ENCODE peak calls at places on chromosome 9, in four cellular contexts. Q is OCI-LY7; N is gastrocnemius medialis; Z is activated CD8-positive, alpha-beta T cell treated with anti-CD3 and anti-CD28 coated beads for 36 hours. G is an unnamed sample.

GRCh38 chr9:2120926-2121689 is 106.0 kb downstream of the SMARCA2 start:
- DNase-seq in Q (no peak), N (no peak), Z (no peak), G (no peak)

GRCh38 chr9:96382175-96382574 is 1.3 kb downstream of the SLC35D2 start:
- DNase-seq in Q (no peak), N (no peak), Z (peak; percentile 33), G (no peak)

GRCh38 chr9:111955048-111955447 is 58.4 kb downstream of the UGCG start:
- DNase-seq in Q (no peak), N (no peak), Z (no peak), G (no peak)

GRCh38 chr9:134662143-134662876 is 20.7 kb downstream of the COL5A1 start:
- DNase-seq in Q (no peak), N (peak; percentile 34), Z (no peak), G (no peak)

GRCh38 chr9:114108016-114108833 is 9.1 kb upstream of the KIF12 start:
- DNase-seq in Q (peak; percentile 51), N (peak; percentile 42), Z (peak; percentile 75), G (peak; percentile 59)

GRCh38 chr9:106146066-106146840 is 451.9 kb downstream of the TMEM38B start:
- DNase-seq in Q (no peak), N (no peak), Z (no peak), G (no peak)

GRCh38 chr9:68703672-68704071 is 1.4 kb upstream of the PIP5K1B start:
- DNase-seq in Q (no peak), N (no peak), Z (no peak), G (no peak)

GRCh38 chr9:100430286-100430940 is 3.5 kb downstream of the MSANTD3 start:
- DNase-seq in Q (no peak), N (no peak), Z (no peak), G (no peak)

GRCh38 chr9:72577212-72577753 is 55.9 kb downstream of the TMC1 start:
- DNase-seq in Q (no peak), N (peak; percentile 36), Z (no peak), G (no peak)

GRCh38 chr9:32955655-32956478 is 45.6 kb downstream of the APTX start:
- DNase-seq in Q (no peak), N (no peak), Z (no peak), G (no peak)

GRCh38 chr9:132249123-132249522 is 87.3 kb downstream of the NTNG2 start:
- DNase-seq in Q (no peak), N (no peak), Z (no peak), G (no peak)

GRCh38 chr9:84343111-84343521 is 2.6 kb upstream of the SLC28A3 start:
- DNase-seq in Q (no peak), N (no peak), Z (no peak), G (no peak)

GRCh38 chr9:92468206-92468605 is 14.1 kb downstream of the ASPN start:
- DNase-seq in Q (no peak), N (no peak), Z (no peak), G (no peak)

GRCh38 chr9:79477955-79478751 is 93.6 kb upstream of the TLE4 start:
- DNase-seq in Q (peak; percentile 25), N (no peak), Z (peak; percentile 61), G (peak; percentile 54)

GRCh38 chr9:16207161-16207560 is 654.3 kb downstream of the CCDC171 start:
- DNase-seq in Q (no peak), N (peak; percentile 25), Z (peak; percentile 49), G (peak; percentile 84)

GRCh38 chr9:104429147-104429546 is 74.9 kb upstream of the OR13F1 start:
- DNase-seq in Q (no peak), N (no peak), Z (no peak), G (no peak)

GRCh38 chr9:99008187-99008586 is 64.5 kb downstream of the COL15A1 start:
- DNase-seq in Q (no peak), N (no peak), Z (no peak), G (no peak)

GRCh38 chr9:7368410-7369292 is 430.9 kb downstream of the DMAC1 start:
- DNase-seq in Q (no peak), N (no peak), Z (no peak), G (no peak)

GRCh38 chr9:124675261-124676158 is 95.6 kb downstream of the NR6A1 start:
- DNase-seq in Q (no peak), N (no peak), Z (no peak), G (no peak)

GRCh38 chr9:121021294-121021693 is 28.8 kb downstream of the C5 start:
- DNase-seq in Q (peak; percentile 7), N (peak; percentile 36), Z (no peak), G (no peak)

GRCh38 chr9:88197016-88197415 is 58.7 kb upstream of the SPATA31C2 start:
- DNase-seq in Q (no peak), N (no peak), Z (no peak), G (no peak)

GRCh38 chr9:35792044-35792813 is 838 bp downstream of the NPR2 start:
- DNase-seq in Q (no peak), N (peak; percentile 31), Z (no peak), G (no peak)

GRCh38 chr9:134034215-134035040 is 9.1 kb downstream of the BRD3OS start:
- DNase-seq in Q (no peak), N (no peak), Z (no peak), G (no peak)

GRCh38 chr9:29697011-29697410 is 2123.7 kb upstream of the C9orf72 start:
- DNase-seq in Q (no peak), N (no peak), Z (no peak), G (no peak)

GRCh38 chr9:12511726-12512125 is 181.5 kb upstream of the TYRP1 start:
- DNase-seq in Q (no peak), N (no peak), Z (no peak), G (no peak)

GRCh38 chr9:127776195-127776918 is 2.1 kb downstream of the SH2D3C start:
- DNase-seq in Q (peak; percentile 99), N (no peak), Z (peak; percentile 90), G (peak; percentile 93)

GRCh38 chr9:114250235-114250568 is 72.7 kb upstream of the ORM1 start:
- DNase-seq in Q (no peak), N (peak; percentile 80), Z (no peak), G (no peak)

GRCh38 chr9:137240841-137241489 is at the start of gene TUBB4B:
- DNase-seq in Q (peak; percentile 100), N (peak; percentile 100), Z (peak; percentile 99), G (peak; percentile 100)

GRCh38 chr9:16421534-16421933 is 448.9 kb downstream of the BNC2 start:
- DNase-seq in Q (no peak), N (no peak), Z (no peak), G (peak; percentile 13)

GRCh38 chr9:69468380-69468779 is 143.4 kb downstream of the ENTREP1 start:
- DNase-seq in Q (no peak), N (no peak), Z (no peak), G (no peak)

GRCh38 chr9:113674436-113674835 is 201.7 kb upstream of the ZNF618 start:
- DNase-seq in Q (no peak), N (no peak), Z (no peak), G (no peak)

GRCh38 chr9:74683322-74683721 is 186.2 kb downstream of the RORB start:
- DNase-seq in Q (no peak), N (no peak), Z (no peak), G (no peak)